ENCODE peak calls at places on chromosomes 7 and 10, in six cellular contexts. One of them, this sample, is unnamed.

GRCh38 chr7:107327986-107328569 is 141.8 kb upstream of the GPR22 start:
- DNase-seq in psoas muscle: no peak
- DNase-seq in neural progenitor cell: no peak
- DNase-seq in neural crest cell: no peak
- DNase-seq in hypothalamus: no peak
- DNase-seq in left cardiac atrium: no peak
- DNase-seq in this sample: no peak

GRCh38 chr7:119733480-119733879 is 539.5 kb upstream of the KCND2 start:
- DNase-seq in psoas muscle: no peak
- DNase-seq in neural progenitor cell: no peak
- DNase-seq in neural crest cell: no peak
- DNase-seq in hypothalamus: no peak
- DNase-seq in left cardiac atrium: no peak
- DNase-seq in this sample: no peak

GRCh38 chr7:52811537-52811936 is 223.9 kb upstream of the POM121L12 start:
- DNase-seq in psoas muscle: no peak
- DNase-seq in neural progenitor cell: no peak
- DNase-seq in neural crest cell: no peak
- DNase-seq in hypothalamus: no peak
- DNase-seq in left cardiac atrium: no peak
- DNase-seq in this sample: no peak

GRCh38 chr7:34451923-34452322 is 206.1 kb upstream of the NPSR1 start:
- DNase-seq in psoas muscle: no peak
- DNase-seq in neural progenitor cell: no peak
- DNase-seq in neural crest cell: no peak
- DNase-seq in hypothalamus: no peak
- DNase-seq in left cardiac atrium: no peak
- DNase-seq in this sample: no peak

GRCh38 chr10:104937528-104937927 is 296.4 kb downstream of the SORCS3 start:
- DNase-seq in psoas muscle: no peak
- DNase-seq in neural progenitor cell: no peak
- DNase-seq in neural crest cell: no peak
- DNase-seq in hypothalamus: no peak
- DNase-seq in left cardiac atrium: no peak
- DNase-seq in this sample: no peak

GRCh38 chr10:103850572-103850895 is 4.8 kb downstream of the SH3PXD2A start:
- DNase-seq in psoas muscle: no peak
- DNase-seq in neural progenitor cell: no peak
- DNase-seq in neural crest cell: no peak
- DNase-seq in hypothalamus: no peak
- DNase-seq in left cardiac atrium: no peak
- DNase-seq in this sample: no peak

GRCh38 chr10:82150123-82150900 is 275.3 kb downstream of the NRG3 start:
- DNase-seq in psoas muscle: peak
- DNase-seq in neural progenitor cell: peak
- DNase-seq in neural crest cell: no peak
- DNase-seq in hypothalamus: peak
- DNase-seq in left cardiac atrium: peak
- DNase-seq in this sample: no peak

GRCh38 chr7:89887489-89887888 is 266.8 kb upstream of the STEAP1 start:
- DNase-seq in psoas muscle: no peak
- DNase-seq in neural progenitor cell: no peak
- DNase-seq in neural crest cell: no peak
- DNase-seq in hypothalamus: no peak
- DNase-seq in left cardiac atrium: no peak
- DNase-seq in this sample: peak

GRCh38 chr7:129616530-129616929 is 5.0 kb downstream of the NRF1 start:
- DNase-seq in psoas muscle: no peak
- DNase-seq in neural progenitor cell: no peak
- DNase-seq in neural crest cell: no peak
- DNase-seq in hypothalamus: no peak
- DNase-seq in left cardiac atrium: no peak
- DNase-seq in this sample: no peak

GRCh38 chr10:96450514-96451207 is 63.1 kb downstream of the TLL2 start:
- DNase-seq in psoas muscle: no peak
- DNase-seq in neural progenitor cell: peak
- DNase-seq in neural crest cell: peak
- DNase-seq in hypothalamus: no peak
- DNase-seq in left cardiac atrium: no peak
- DNase-seq in this sample: no peak

GRCh38 chr10:54133201-54133600 is 667.8 kb downstream of the PCDH15 start:
- DNase-seq in psoas muscle: no peak
- DNase-seq in neural progenitor cell: peak
- DNase-seq in neural crest cell: no peak
- DNase-seq in hypothalamus: no peak
- DNase-seq in left cardiac atrium: no peak
- DNase-seq in this sample: peak